ENCODE peak calls at places on chromosome 6, in six cellular contexts. G, I, W, B, K and Q are unnamed samples.

GRCh38 chr6:51514396-51515051 is 572.9 kb downstream of the PKHD1 start:
- DNase-seq in G (peak; percentile 17), I (no peak), W (no peak), B (no peak), K (no peak), Q (no peak)

GRCh38 chr6:83183082-83183828 is 9.8 kb downstream of the PGM3 start:
- DNase-seq in G (peak; percentile 65), I (no peak), W (no peak), B (no peak), K (no peak), Q (no peak)

GRCh38 chr6:129744201-129744879 is 34.4 kb upstream of the ARHGAP18 start:
- DNase-seq in G (peak; percentile 29), I (no peak), W (peak; percentile 23), B (no peak), K (no peak), Q (no peak)

GRCh38 chr6:37239950-37240713 is 17.4 kb upstream of the TBC1D22B start:
- DNase-seq in G (peak; percentile 88), I (no peak), W (peak; percentile 94), B (peak; percentile 78), K (peak; percentile 89), Q (peak; percentile 87)

GRCh38 chr6:166204852-166205650 is 37.4 kb upstream of the TBXT start:
- DNase-seq in G (no peak), I (no peak), W (no peak), B (no peak), K (no peak), Q (no peak)

GRCh38 chr6:109527989-109528388 is 45.0 kb upstream of the ZBTB24 start:
- DNase-seq in G (no peak), I (no peak), W (no peak), B (no peak), K (no peak), Q (no peak)

GRCh38 chr6:22766979-22767378 is 197.6 kb downstream of the HDGFL1 start:
- DNase-seq in G (no peak), I (no peak), W (no peak), B (no peak), K (no peak), Q (no peak)

GRCh38 chr6:143806282-143807102 is 36.6 kb upstream of the LTV1 start:
- DNase-seq in G (peak; percentile 29), I (no peak), W (no peak), B (no peak), K (no peak), Q (no peak)

GRCh38 chr6:37018152-37019064 is 13.0 kb downstream of the FGD2 start:
- DNase-seq in G (peak; percentile 93), I (peak; percentile 93), W (peak; percentile 92), B (peak; percentile 94), K (peak; percentile 90), Q (peak; percentile 94)

GRCh38 chr6:24205020-24205492 is 79.0 kb downstream of the NRSN1 start:
- DNase-seq in G (peak; percentile 54), I (no peak), W (peak; percentile 21), B (no peak), K (no peak), Q (no peak)

DNA sequence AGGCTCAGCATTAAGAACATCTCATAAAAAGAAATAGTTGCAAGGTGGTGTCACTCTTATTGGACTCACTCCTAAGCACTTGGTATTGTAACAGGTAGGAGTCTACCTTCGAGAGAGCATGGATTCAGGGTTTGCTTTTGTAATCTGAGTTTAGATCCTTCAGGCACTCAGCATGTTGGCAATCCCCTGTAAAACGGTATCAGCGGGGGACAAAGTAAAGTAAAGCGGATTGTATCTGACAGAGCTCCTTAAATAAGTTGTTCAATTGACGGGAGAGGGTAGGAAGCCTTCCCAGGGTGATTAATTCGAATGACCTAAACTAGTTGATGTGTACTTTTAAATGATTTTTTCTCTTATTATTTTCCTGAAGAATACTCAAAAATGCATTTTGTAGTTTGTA is 869.8 kb upstream of the EPHA7 start:
- DNase-seq in G (no peak), I (no peak), W (no peak), B (no peak), K (no peak), Q (no peak)
- H3K4me1 ChIP-seq in G (no peaks in the 10 kb centered on the region), I (no peaks in the 10 kb centered on the region), W (no peaks in the 10 kb centered on the region), B (no peaks in the 10 kb centered on the region), K (no peaks in the 10 kb centered on the region), Q (no peaks in the 10 kb centered on the region)

GRCh38 chr6:170142559-170142958 is 148.3 kb downstream of the DLL1 start:
- DNase-seq in G (no peak), I (no peak), W (no peak), B (peak; percentile 45), K (no peak), Q (no peak)
- H3K4me1 ChIP-seq in G (no peaks in the 10 kb centered on the region), I (no peaks in the 10 kb centered on the region), W (no peaks in the 10 kb centered on the region), B (peaks cover 10% of the 10 kb centered on the region), K (peaks cover 6% of the 10 kb centered on the region), Q (peaks cover 17% of the 10 kb centered on the region)

GRCh38 chr6:113486172-113486571 is 371.0 kb upstream of the MARCKS start:
- DNase-seq in G (peak; percentile 8), I (no peak), W (no peak), B (no peak), K (no peak), Q (no peak)

GRCh38 chr6:113481441-113481840 is 375.7 kb upstream of the MARCKS start:
- DNase-seq in G (peak; percentile 28), I (no peak), W (no peak), B (no peak), K (no peak), Q (no peak)

GRCh38 chr6:113476937-113477839 is 380.0 kb upstream of the MARCKS start:
- DNase-seq in G (no peak), I (no peak), W (no peak), B (no peak), K (no peak), Q (no peak)

GRCh38 chr6:113482771-113483170 is 374.4 kb upstream of the MARCKS start:
- DNase-seq in G (no peak), I (no peak), W (no peak), B (no peak), K (no peak), Q (no peak)

GRCh38 chr6:113481910-113482309 is 375.2 kb upstream of the MARCKS start:
- DNase-seq in G (no peak), I (no peak), W (no peak), B (no peak), K (no peak), Q (no peak)
- H3K4me1 ChIP-seq in G (no peaks in the 10 kb centered on the region), I (no peaks in the 10 kb centered on the region), W (no peaks in the 10 kb centered on the region), B (no peaks in the 10 kb centered on the region), K (no peaks in the 10 kb centered on the region), Q (no peaks in the 10 kb centered on the region)

GRCh38 chr6:149271348-149272340 is 45.9 kb upstream of the TAB2 start:
- DNase-seq in G (no peak), I (no peak), W (no peak), B (no peak), K (no peak), Q (no peak)
- H3K4me1 ChIP-seq in G (no peaks in the 10 kb centered on the region), I (no peaks in the 10 kb centered on the region), W (no peaks in the 10 kb centered on the region), B (no peaks in the 10 kb centered on the region), K (no peaks in the 10 kb centered on the region), Q (no peaks in the 10 kb centered on the region)

GRCh38 chr6:39209360-39209811 is 19.9 kb downstream of the KCNK5 start:
- DNase-seq in G (peak; percentile 52), I (peak; percentile 79), W (no peak), B (no peak), K (no peak), Q (no peak)
- H3K4me1 ChIP-seq in G (peaks cover 62% of the 10 kb centered on the region), I (peaks cover 32% of the 10 kb centered on the region), W (peaks cover 30% of the 10 kb centered on the region), B (peaks cover 66% of the 10 kb centered on the region), K (no peaks in the 10 kb centered on the region), Q (peaks cover 93% of the 10 kb centered on the region)